ENCODE peak calls at places on chromosome 4, in ten cellular contexts. R is stimulated activated CD4-positive, alpha-beta T cell treated with anti-CD3 and anti-CD28 coated beads, TNF-alpha, amount 100 ng/mL, for 24 hours; Q is HepG2; B is neural progenitor cell; T is T-cell; M is T-helper 1 cell; E is OCI-M1; J is amniotic epithelial cell; W is NCI-H2081; D is thyroid gland. G is an unnamed sample.

GRCh38 chr4:172887959-172888358 is 280.7 kb upstream of the GALNT7 start:
- DNase-seq in R (no peak), Q (no peak), B (no peak), T (no peak), M (no peak), E (no peak), J (no peak), W (no peak), D (no peak), G (no peak)

GRCh38 chr4:38050560-38051350 is 90.6 kb downstream of the PTTG2 start:
- DNase-seq in R (no peak), Q (no peak), B (no peak), T (no peak), M (no peak), E (no peak), J (peak; percentile 91), W (no peak), D (peak; percentile 61), G (no peak)

GRCh38 chr4:180898305-180898704 is 1344.9 kb upstream of the TENM3 start:
- DNase-seq in R (no peak), Q (no peak), B (no peak), T (no peak), M (no peak), E (no peak), J (no peak), W (no peak), D (no peak), G (no peak)

GRCh38 chr4:22574880-22575279 is 59.0 kb upstream of the ADGRA3 start:
- DNase-seq in R (no peak), Q (no peak), B (no peak), T (no peak), M (no peak), E (no peak), J (no peak), W (no peak), D (no peak), G (no peak)

GRCh38 chr4:71882113-71882512 is 98.2 kb upstream of the GC start:
- DNase-seq in R (no peak), Q (no peak), B (no peak), T (no peak), M (no peak), E (no peak), J (no peak), W (no peak), D (peak; percentile 79), G (no peak)

GRCh38 chr4:15934259-15934658 is 4.3 kb downstream of the FGFBP1 start:
- DNase-seq in R (no peak), Q (no peak), B (no peak), T (no peak), M (no peak), E (no peak), J (no peak), W (no peak), D (no peak), G (no peak)

GRCh38 chr4:127012549-127012948 is 620.2 kb upstream of the INTU start:
- DNase-seq in R (no peak), Q (no peak), B (no peak), T (no peak), M (no peak), E (no peak), J (peak; percentile 28), W (no peak), D (no peak), G (no peak)

GRCh38 chr4:127601029-127601428 is 31.7 kb upstream of the INTU start:
- DNase-seq in R (no peak), Q (no peak), B (no peak), T (no peak), M (no peak), E (peak; percentile 48), J (peak; percentile 56), W (no peak), D (no peak), G (peak; percentile 40)

GRCh38 chr4:104425003-104425402 is 69.7 kb downstream of the CXXC4 start:
- DNase-seq in R (no peak), Q (no peak), B (no peak), T (no peak), M (no peak), E (peak; percentile 43), J (no peak), W (no peak), D (peak; percentile 1), G (no peak)

GRCh38 chr4:3762753-3763511 is 3.3 kb upstream of the ADRA2C start:
- DNase-seq in R (no peak), Q (no peak), B (no peak), T (no peak), M (no peak), E (no peak), J (no peak), W (no peak), D (no peak), G (no peak)

GRCh38 chr4:75679876-75680575 is 6.8 kb upstream of the G3BP2 start:
- DNase-seq in R (no peak), Q (no peak), B (no peak), T (no peak), M (no peak), E (peak; percentile 53), J (peak; percentile 19), W (no peak), D (no peak), G (no peak)

GRCh38 chr4:88792268-88792781 is 94.7 kb upstream of the NAP1L5 start:
- DNase-seq in R (no peak), Q (peak; percentile 9), B (no peak), T (no peak), M (peak; percentile 37), E (peak; percentile 26), J (peak; percentile 95), W (no peak), D (no peak), G (peak; percentile 65)

GRCh38 chr4:132642196-132642817 is 506.8 kb upstream of the PCDH10 start:
- DNase-seq in R (no peak), Q (peak; percentile 20), B (peak; percentile 76), T (no peak), M (no peak), E (peak; percentile 90), J (peak; percentile 52), W (peak; percentile 23), D (no peak), G (peak; percentile 23)

GRCh38 chr4:79597266-79597665 is 189.2 kb upstream of the GK2 start:
- DNase-seq in R (no peak), Q (no peak), B (no peak), T (no peak), M (no peak), E (no peak), J (peak; percentile 85), W (no peak), D (no peak), G (peak; percentile 28)

GRCh38 chr4:87073570-87074470 is 139.0 kb downstream of the AFF1 start:
- DNase-seq in R (peak; percentile 72), Q (no peak), B (peak; percentile 35), T (peak; percentile 37), M (peak; percentile 84), E (peak; percentile 21), J (peak; percentile 50), W (peak; percentile 56), D (peak; percentile 44), G (no peak)

GRCh38 chr4:33924801-33925200 is 2319.5 kb downstream of the ARAP2 start:
- DNase-seq in R (no peak), Q (no peak), B (no peak), T (no peak), M (no peak), E (no peak), J (peak; percentile 3), W (no peak), D (no peak), G (no peak)

GRCh38 chr4:15738877-15739276 is 36.0 kb downstream of the BST1 start:
- DNase-seq in R (no peak), Q (no peak), B (no peak), T (no peak), M (no peak), E (no peak), J (peak; percentile 58), W (no peak), D (no peak), G (no peak)

GRCh38 chr4:145755802-145756201 is 75.9 kb downstream of the C4orf51 start:
- DNase-seq in R (no peak), Q (no peak), B (no peak), T (no peak), M (no peak), E (no peak), J (no peak), W (no peak), D (no peak), G (no peak)

GRCh38 chr4:39410415-39410814 is 3.7 kb downstream of the KLB start:
- DNase-seq in R (no peak), Q (no peak), B (no peak), T (no peak), M (peak; percentile 7), E (peak; percentile 60), J (no peak), W (no peak), D (no peak), G (no peak)

GRCh38 chr4:3302786-3303444 is 10.1 kb downstream of the RGS12 start:
- DNase-seq in R (no peak), Q (no peak), B (no peak), T (no peak), M (peak; percentile 34), E (no peak), J (no peak), W (no peak), D (no peak), G (no peak)

GRCh38 chr4:88823058-88823919 is 125.7 kb upstream of the NAP1L5 start:
- DNase-seq in R (peak; percentile 66), Q (peak; percentile 61), B (peak; percentile 86), T (peak; percentile 73), M (peak; percentile 88), E (peak; percentile 92), J (peak; percentile 99), W (peak; percentile 31), D (peak; percentile 94), G (peak; percentile 98)

GRCh38 chr4:168621806-168622589 is 125.1 kb downstream of the PALLD start:
- DNase-seq in R (no peak), Q (no peak), B (no peak), T (no peak), M (no peak), E (no peak), J (peak; percentile 97), W (no peak), D (no peak), G (no peak)

GRCh38 chr4:100288811-100289529 is 98.7 kb upstream of the DDIT4L start:
- DNase-seq in R (no peak), Q (no peak), B (no peak), T (no peak), M (no peak), E (no peak), J (peak; percentile 86), W (no peak), D (no peak), G (no peak)

GRCh38 chr4:169222768-169223167 is 48.0 kb downstream of the SH3RF1 start:
- DNase-seq in R (no peak), Q (no peak), B (no peak), T (no peak), M (no peak), E (no peak), J (no peak), W (no peak), D (no peak), G (no peak)

GRCh38 chr4:145679520-145679919 is 426 bp upstream of the C4orf51 start:
- DNase-seq in R (no peak), Q (peak; percentile 25), B (no peak), T (no peak), M (no peak), E (peak; percentile 24), J (peak; percentile 80), W (peak; percentile 31), D (peak; percentile 93), G (peak; percentile 84)

GRCh38 chr4:105666693-105667092 is 41.8 kb downstream of the INTS12 start:
- DNase-seq in R (no peak), Q (no peak), B (peak; percentile 55), T (no peak), M (no peak), E (peak; percentile 68), J (peak; percentile 77), W (peak; percentile 10), D (no peak), G (peak; percentile 14)

GRCh38 chr4:54433686-54434085 is 204.6 kb downstream of the PDGFRA start:
- DNase-seq in R (no peak), Q (no peak), B (peak; percentile 33), T (no peak), M (no peak), E (peak; percentile 43), J (peak; percentile 10), W (no peak), D (no peak), G (peak; percentile 5)

GRCh38 chr4:35934370-35934981 is 309.8 kb downstream of the ARAP2 start:
- DNase-seq in R (no peak), Q (peak; percentile 7), B (peak; percentile 21), T (no peak), M (peak; percentile 9), E (peak; percentile 80), J (peak; percentile 47), W (peak; percentile 33), D (no peak), G (peak; percentile 4)